ENCODE peak calls at places on chromosomes 12 and 14, in six cellular contexts. T is activated CD8-positive, alpha-beta T cell treated with anti-CD3 and anti-CD28 coated beads for 36 hours; J is foreskin fibroblast; S is nephron progenitor cell; X is GM06990; L is dorsolateral prefrontal cortex. Y is an unnamed sample.
A peak's percentile ranks its signal among the peaks of the same experiment; 100 is the strongest.

GRCh38 chr12:11861155-11861863 is 209.4 kb upstream of the BCL2L14 start:
- DNase-seq in T (no peak), J (no peak), S (peak; percentile 26), X (no peak), L (no peak), Y (no peak)

GRCh38 chr12:93380480-93381121 is 2.9 kb downstream of the NUDT4 start:
- DNase-seq in T (no peak), J (peak; percentile 44), S (no peak), X (no peak), L (no peak), Y (no peak)

GRCh38 chr14:67432088-67432564 is 20.2 kb upstream of the PLEK2 start:
- DNase-seq in T (no peak), J (peak; percentile 38), S (peak; percentile 16), X (no peak), L (no peak), Y (no peak)

GRCh38 chr12:119052001-119052400 is 70.7 kb downstream of the SRRM4 start:
- DNase-seq in T (no peak), J (no peak), S (no peak), X (no peak), L (no peak), Y (no peak)

GRCh38 chr12:43882578-43883178 is 46.8 kb downstream of the TMEM117 start:
- DNase-seq in T (peak; percentile 45), J (peak; percentile 81), S (peak; percentile 20), X (no peak), L (no peak), Y (peak; percentile 44)

GRCh38 chr14:74394549-74394948 is 31.5 kb downstream of the SYNDIG1L start:
- DNase-seq in T (no peak), J (no peak), S (no peak), X (no peak), L (no peak), Y (no peak)

GRCh38 chr12:17204289-17205054 is 598.5 kb upstream of the LMO3 start:
- DNase-seq in T (no peak), J (no peak), S (no peak), X (no peak), L (no peak), Y (no peak)

GRCh38 chr14:73457050-73457934 is 1.1 kb downstream of the NUMB start:
- DNase-seq in T (peak; percentile 17), J (peak; percentile 58), S (no peak), X (peak; percentile 42), L (no peak), Y (no peak)

GRCh38 chr12:51419473-51420228 is 5.0 kb upstream of the SLC4A8 start:
- DNase-seq in T (no peak), J (peak; percentile 56), S (no peak), X (no peak), L (no peak), Y (no peak)

GRCh38 chr12:46364777-46365580 is 7.6 kb downstream of the SLC38A2 start:
- DNase-seq in T (no peak), J (peak; percentile 83), S (no peak), X (no peak), L (no peak), Y (no peak)

GRCh38 chr14:76486251-76486743 is 110.4 kb downstream of the ESRRB start:
- DNase-seq in T (no peak), J (no peak), S (peak; percentile 31), X (no peak), L (no peak), Y (no peak)

GRCh38 chr12:81207173-81207572 is 129.3 kb downstream of the ACSS3 start:
- DNase-seq in T (no peak), J (no peak), S (no peak), X (no peak), L (no peak), Y (no peak)

GRCh38 chr14:34258318-34258717 is 203.7 kb downstream of the SPTSSA start:
- DNase-seq in T (no peak), J (peak; percentile 30), S (no peak), X (no peak), L (no peak), Y (no peak)

GRCh38 chr14:50229646-50230045 is 1.7 kb downstream of the SOS2 start:
- DNase-seq in T (no peak), J (no peak), S (no peak), X (no peak), L (no peak), Y (no peak)

GRCh38 chr12:88036368-88036965 is 7.3 kb upstream of the C12orf50 start:
- DNase-seq in T (no peak), J (peak; percentile 77), S (no peak), X (no peak), L (no peak), Y (no peak)

GRCh38 chr12:122980192-122981035 is at the start of gene ARL6IP4:
- DNase-seq in T (peak; percentile 73), J (peak; percentile 88), S (peak; percentile 67), X (peak; percentile 82), L (no peak), Y (peak; percentile 94)

GRCh38 chr14:76516884-76517283 is 140.9 kb downstream of the ESRRB start:
- DNase-seq in T (no peak), J (no peak), S (no peak), X (no peak), L (no peak), Y (no peak)

GRCh38 chr12:64611430-64612286 is 1.4 kb downstream of the RASSF3 start:
- DNase-seq in T (peak; percentile 39), J (peak; percentile 73), S (peak; percentile 33), X (no peak), L (no peak), Y (no peak)

GRCh38 chr12:117362391-117362790 is 965 bp upstream of the NOS1 start:
- DNase-seq in T (no peak), J (no peak), S (no peak), X (no peak), L (no peak), Y (no peak)

GRCh38 chr12:117360551-117361311 is 695 bp downstream of the NOS1 start:
- DNase-seq in T (no peak), J (no peak), S (peak; percentile 42), X (no peak), L (no peak), Y (no peak)

GRCh38 chr12:117361312-117361670 is at the start of gene NOS1:
- DNase-seq in T (no peak), J (no peak), S (no peak), X (no peak), L (no peak), Y (no peak)

GRCh38 chr12:117363263-117363662 is 1.8 kb upstream of the NOS1 start:
- DNase-seq in T (no peak), J (no peak), S (no peak), X (no peak), L (no peak), Y (no peak)

GRCh38 chr12:117361905-117362304 is 479 bp upstream of the NOS1 start:
- DNase-seq in T (no peak), J (no peak), S (no peak), X (no peak), L (no peak), Y (no peak)
- TF ChIP-seq CTCF in T (no peak), J (no peak), S (no peak), X (no peak), L (no peak), Y (no peak)

DNA sequence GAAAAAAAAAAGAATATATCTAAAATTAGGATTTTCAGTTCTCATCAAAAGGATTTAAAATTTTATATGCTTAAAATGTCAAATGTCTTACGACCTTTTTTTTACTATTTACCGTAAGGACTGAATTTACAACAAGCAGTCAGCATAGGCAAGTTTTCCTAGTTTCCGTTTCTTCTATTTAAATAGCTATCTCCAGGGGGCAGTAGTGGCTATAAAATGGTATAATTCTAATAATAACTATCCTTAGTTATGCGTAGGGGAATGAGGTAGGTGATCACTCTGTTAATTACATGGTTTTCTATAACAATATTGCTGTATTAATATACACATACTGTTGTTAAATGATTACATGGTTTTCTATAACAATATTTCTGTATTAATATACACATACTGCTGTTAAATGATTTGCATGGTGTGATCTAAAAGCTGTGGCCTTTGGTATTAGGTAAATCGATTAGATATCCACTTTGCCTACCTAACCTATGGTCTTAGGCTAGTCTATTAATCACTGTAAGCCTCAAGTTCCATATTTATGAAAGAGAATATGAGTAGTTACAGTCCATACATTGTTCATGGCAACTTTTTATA is 217.7 kb upstream of the PDZRN4 start:
- DNase-seq in T (no peak), J (no peak), S (no peak), X (no peak), L (no peak), Y (no peak)
- TF ChIP-seq CTCF in T (peak; percentile 15), J (no peak), S (no peak), X (peak; percentile 7), L (no peak), Y (no peak)

GRCh38 chr12:53754196-53754595 is 2.4 kb upstream of the CISTR start:
- DNase-seq in T (no peak), J (no peak), S (no peak), X (no peak), L (no peak), Y (peak; percentile 45)

GRCh38 chr12:53754633-53755261 is 3.0 kb upstream of the CISTR start:
- DNase-seq in T (no peak), J (peak; percentile 68), S (no peak), X (no peak), L (no peak), Y (no peak)

GRCh38 chr12:53756300-53757094 is 4.7 kb upstream of the CISTR start:
- DNase-seq in T (peak; percentile 29), J (no peak), S (no peak), X (no peak), L (no peak), Y (no peak)

GRCh38 chr12:53757095-53757770 is 5.5 kb upstream of the CISTR start:
- DNase-seq in T (peak; percentile 96), J (peak; percentile 79), S (peak; percentile 96), X (peak; percentile 69), L (peak; percentile 72), Y (peak; percentile 91)

GRCh38 chr12:53755451-53756290 is 3.9 kb upstream of the CISTR start:
- DNase-seq in T (no peak), J (no peak), S (no peak), X (no peak), L (no peak), Y (no peak)
- TF ChIP-seq CTCF in T (no peak), J (no peak), S (no peak), X (peak; percentile 25), L (no peak), Y (peak; percentile 30)

GRCh38 chr12:130331146-130331545 is 6.5 kb upstream of the PIWIL1 start:
- DNase-seq in T (no peak), J (no peak), S (no peak), X (no peak), L (no peak), Y (no peak)

GRCh38 chr12:130334399-130334798 is 3.3 kb upstream of the PIWIL1 start:
- DNase-seq in T (no peak), J (no peak), S (no peak), X (no peak), L (no peak), Y (no peak)

GRCh38 chr12:130335517-130336392 is 1.9 kb upstream of the PIWIL1 start:
- DNase-seq in T (peak; percentile 47), J (peak; percentile 69), S (peak; percentile 57), X (no peak), L (no peak), Y (peak; percentile 73)

GRCh38 chr12:130334937-130335336 is 2.8 kb upstream of the PIWIL1 start:
- DNase-seq in T (no peak), J (no peak), S (no peak), X (no peak), L (no peak), Y (no peak)

GRCh38 chr12:130333341-130333740 is 4.3 kb upstream of the PIWIL1 start:
- DNase-seq in T (no peak), J (no peak), S (no peak), X (no peak), L (no peak), Y (no peak)
- TF ChIP-seq CTCF in T (no peak), J (no peak), S (no peak), X (no peak), L (no peak), Y (no peak)